ENCODE peak calls at places on chromosomes 7 and 10, in eight cellular contexts. U is activated T-cell treated with anti-CD3 and anti-CD28 coated beads, Interleukin-2, amount 50 U/mL, for 72 hours; D is HCT116; P is ACHN; C is left ventricle myocardium inferior; A is RPMI7951; W is fibroblast of the aortic adventitia; S is SHP77. Z is an unnamed sample.

GRCh38 chr7:156907656-156908055 is 14.7 kb upstream of the LMBR1 start:
- DNase-seq in C (no peak), A (peak), U (no peak), D (no peak), P (no peak), S (no peak), W (no peak), Z (peak)

GRCh38 chr10:69426376-69426727 is 9.6 kb upstream of the TACR2 start:
- DNase-seq in A (no peak), D (no peak), C (no peak), P (no peak), U (no peak), W (no peak), S (no peak), Z (no peak)

GRCh38 chr10:60377955-60378354 is 11.7 kb downstream of the ANK3 start:
- DNase-seq in S (no peak), C (no peak), W (peak), D (no peak), A (no peak), P (peak), U (no peak), Z (peak)

GRCh38 chr7:38881947-38882684 is 26.9 kb downstream of the VPS41 start:
- DNase-seq in W (no peak), S (no peak), U (no peak), C (no peak), P (no peak), A (no peak), D (no peak), Z (no peak)

GRCh38 chr10:118812393-118812740 is 57.6 kb upstream of the CACUL1 start:
- DNase-seq in S (no peak), U (no peak), A (no peak), D (no peak), W (no peak), C (no peak), P (no peak), Z (no peak)

GRCh38 chr10:118873738-118874105 is 119.0 kb upstream of the CACUL1 start:
- DNase-seq in A (no peak), C (no peak), W (no peak), P (peak), U (no peak), S (no peak), D (no peak), Z (no peak)

GRCh38 chr7:10181996-10182395 is 791.7 kb upstream of the PHF14 start:
- DNase-seq in P (no peak), U (no peak), S (peak), A (no peak), C (no peak), W (no peak), D (no peak), Z (no peak)

GRCh38 chr7:121872831-121873764 is at the start of gene PTPRZ1:
- DNase-seq in A (peak), U (no peak), P (peak), W (peak), D (no peak), S (no peak), C (no peak), Z (peak)

GRCh38 chr10:59993931-59994330 is 87.6 kb upstream of the CCDC6 start:
- DNase-seq in D (no peak), A (no peak), W (no peak), S (no peak), U (no peak), C (no peak), P (no peak), Z (no peak)

GRCh38 chr10:69646688-69647060 is 16.6 kb downstream of the FAM241B start:
- DNase-seq in D (no peak), P (no peak), A (no peak), W (no peak), U (no peak), C (no peak), S (no peak), Z (no peak)

GRCh38 chr10:71684356-71685173 is 35.0 kb downstream of the C10orf105 start:
- DNase-seq in D (peak), P (peak), S (no peak), A (no peak), U (no peak), C (no peak), W (no peak), Z (peak)

GRCh38 chr7:38903057-38903456 is 5.9 kb downstream of the VPS41 start:
- DNase-seq in U (no peak), D (no peak), C (no peak), S (no peak), W (no peak), A (no peak), P (no peak), Z (no peak)

GRCh38 chr7:76201732-76202665 is at the start of gene SRRM3:
- DNase-seq in P (peak), D (peak), W (peak), A (peak), S (peak), U (peak), C (peak), Z (peak)

GRCh38 chr7:122626785-122627184 is 72.1 kb downstream of the RNF133 start:
- DNase-seq in P (no peak), U (no peak), A (no peak), S (no peak), C (no peak), W (no peak), D (no peak), Z (no peak)

GRCh38 chr10:21368728-21369425 is 156.6 kb downstream of the SKIDA1 start:
- DNase-seq in U (peak), C (no peak), P (no peak), A (no peak), W (no peak), S (no peak), D (no peak), Z (peak)

GRCh38 chr10:35027567-35027966 is 62.6 kb downstream of the CUL2 start:
- DNase-seq in S (no peak), P (peak), D (no peak), U (no peak), A (peak), W (peak), C (no peak), Z (peak)

GRCh38 chr10:70162892-70163201 is 7.5 kb downstream of the SAR1A start:
- DNase-seq in U (peak), C (no peak), W (peak), A (no peak), P (peak), D (no peak), S (no peak), Z (no peak)

GRCh38 chr7:44057849-44058758 is 7.3 kb downstream of the PGAM2 start:
- DNase-seq in U (no peak), A (no peak), C (peak), S (no peak), W (no peak), D (no peak), P (no peak), Z (no peak)

GRCh38 chr10:130875897-130876472 is 435.5 kb downstream of the TCERG1L start:
- DNase-seq in U (no peak), D (no peak), S (no peak), C (no peak), W (no peak), A (no peak), P (no peak), Z (no peak)

GRCh38 chr7:122082160-122082559 is 61.9 kb downstream of the AASS start:
- DNase-seq in D (no peak), P (no peak), A (no peak), C (no peak), W (no peak), U (no peak), S (no peak), Z (no peak)

GRCh38 chr7:108684629-108685028 is 115.0 kb downstream of the DNAJB9 start:
- DNase-seq in S (no peak), P (no peak), C (no peak), U (no peak), D (peak), W (no peak), A (peak), Z (no peak)

GRCh38 chr10:84416245-84416555 is 87.8 kb downstream of the CCSER2 start:
- DNase-seq in S (no peak), A (no peak), W (no peak), U (no peak), P (no peak), D (no peak), C (no peak), Z (no peak)

GRCh38 chr7:79412915-79413314 is 40.6 kb downstream of the MAGI2 start:
- DNase-seq in S (no peak), P (no peak), W (no peak), A (no peak), U (no peak), C (no peak), D (no peak), Z (no peak)

GRCh38 chr10:104643023-104643663 is 2.1 kb downstream of the SORCS3 start:
- DNase-seq in A (no peak), P (no peak), C (no peak), S (no peak), W (no peak), U (no peak), D (no peak), Z (no peak)

GRCh38 chr10:50291261-50291850 is 40.0 kb upstream of the ASAH2 start:
- DNase-seq in P (peak), C (no peak), S (no peak), A (peak), W (peak), U (no peak), D (no peak), Z (peak)

GRCh38 chr7:35869810-35870209 is 69.0 kb downstream of the SEPTIN7 start:
- DNase-seq in A (no peak), P (no peak), D (no peak), C (no peak), S (no peak), W (peak), U (no peak), Z (peak)

GRCh38 chr10:103659674-103660363 is 166.3 kb downstream of the NEURL1 start:
- DNase-seq in A (peak), U (peak), D (no peak), S (no peak), C (peak), W (peak), P (peak), Z (peak)

GRCh38 chr7:102830206-102830605 is 81.4 kb downstream of the FAM185A start:
- DNase-seq in A (peak), P (no peak), D (no peak), S (no peak), U (no peak), W (no peak), C (no peak), Z (peak)

GRCh38 chr7:2567663-2568238 is 9.0 kb downstream of the IQCE start:
- DNase-seq in C (peak), S (peak), P (peak), U (no peak), W (peak), A (peak), D (no peak), Z (peak)

GRCh38 chr10:15223174-15223573 is 54.7 kb upstream of the NMT2 start:
- DNase-seq in S (no peak), W (peak), A (peak), U (no peak), C (no peak), D (no peak), P (no peak), Z (peak)

GRCh38 chr7:82566752-82567151 is 123.2 kb upstream of the CACNA2D1 start:
- DNase-seq in D (no peak), C (peak), S (no peak), W (no peak), A (no peak), U (no peak), P (no peak), Z (no peak)

Z was measured in choroid plexus epithelial cell.